ENCODE peak calls at places on chromosomes 2 and 18, in seven cellular contexts. Q is body of pancreas, J is NB4, Y is esophagus squamous epithelium, H is ovary, T is GM12865, A is foreskin fibroblast. N is an unnamed sample.

GRCh38 chr18:8823530-8823929 is 118.2 kb downstream of the MTCL1 start:
- DNase-seq in Q (no peak), J (no peak), Y (no peak), H (no peak), T (no peak), A (no peak), N (no peak)

GRCh38 chr2:202135111-202135874 is 62.2 kb downstream of the KIAA2012 start:
- DNase-seq in Q (peak), J (no peak), Y (no peak), H (peak), T (no peak), A (peak), N (no peak)

GRCh38 chr2:43399515-43400245 is 173.3 kb upstream of the ZFP36L2 start:
- DNase-seq in Q (no peak), J (no peak), Y (no peak), H (peak), T (no peak), A (peak), N (no peak)

GRCh38 chr2:46363535-46364170 is 66.4 kb downstream of the EPAS1 start:
- DNase-seq in Q (no peak), J (no peak), Y (no peak), H (no peak), T (peak), A (peak), N (no peak)

GRCh38 chr18:78492813-78493371 is 486.7 kb upstream of the SALL3 start:
- DNase-seq in Q (no peak), J (no peak), Y (no peak), H (no peak), T (no peak), A (no peak), N (no peak)

GRCh38 chr2:224160917-224161316 is 121.8 kb upstream of the SERPINE2 start:
- DNase-seq in Q (no peak), J (no peak), Y (no peak), H (peak), T (no peak), A (peak), N (no peak)

GRCh38 chr2:207143474-207144190 is 22.1 kb downstream of the KLF7 start:
- DNase-seq in Q (no peak), J (peak), Y (peak), H (peak), T (peak), A (peak), N (no peak)

GRCh38 chr18:34494359-34494696 is 215.8 kb upstream of the DTNA start:
- DNase-seq in Q (peak), J (no peak), Y (no peak), H (no peak), T (no peak), A (no peak), N (no peak)

GRCh38 chr2:22209545-22209944 is 1085.8 kb downstream of the TDRD15 start:
- DNase-seq in Q (no peak), J (no peak), Y (no peak), H (no peak), T (peak), A (no peak), N (no peak)

GRCh38 chr2:150126143-150126725 is 361.2 kb downstream of the RND3 start:
- DNase-seq in Q (no peak), J (no peak), Y (no peak), H (no peak), T (peak), A (no peak), N (no peak)

GRCh38 chr2:162126145-162126926 is 25.7 kb downstream of the GCG start:
- DNase-seq in Q (no peak), J (peak), Y (no peak), H (no peak), T (peak), A (no peak), N (peak)

GRCh38 chr18:63090334-63090733 is 229.2 kb downstream of the BCL2 start:
- DNase-seq in Q (no peak), J (no peak), Y (no peak), H (no peak), T (no peak), A (no peak), N (no peak)

GRCh38 chr18:55506074-55506473 is 81.9 kb downstream of the TCF4 start:
- DNase-seq in Q (no peak), J (no peak), Y (no peak), H (no peak), T (no peak), A (no peak), N (no peak)

GRCh38 chr18:79547413-79548076 is 132.1 kb upstream of the CTDP1 start:
- DNase-seq in Q (no peak), J (no peak), Y (no peak), H (no peak), T (no peak), A (no peak), N (no peak)

GRCh38 chr18:63271881-63272299 is 47.7 kb downstream of the BCL2 start:
- DNase-seq in Q (no peak), J (peak), Y (no peak), H (no peak), T (no peak), A (no peak), N (no peak)

GRCh38 chr18:69220529-69220928 is 180.2 kb upstream of the DOK6 start:
- DNase-seq in Q (no peak), J (no peak), Y (no peak), H (no peak), T (no peak), A (no peak), N (no peak)

GRCh38 chr2:241289597-241289996 is 25.9 kb downstream of the HDLBP start:
- DNase-seq in Q (no peak), J (no peak), Y (no peak), H (no peak), T (no peak), A (no peak), N (no peak)
- TF ChIP-seq CTCF in Q (no peak), J (peak), Y (no peak), H (no peak), T (no peak), A (no peak), N (no peak)

GRCh38 chr18:32891797-32892196 is 119.0 kb upstream of the KLHL14 start:
- DNase-seq in Q (no peak), J (no peak), Y (no peak), H (no peak), T (no peak), A (no peak), N (no peak)
- TF ChIP-seq CTCF in Q (no peak), J (no peak), Y (no peak), H (no peak), T (no peak), A (no peak), N (no peak)

GRCh38 chr2:120323214-120323613 is 22.7 kb upstream of the INHBB start:
- DNase-seq in Q (peak), J (peak), Y (no peak), H (peak), T (no peak), A (peak), N (no peak)
- TF ChIP-seq CTCF in Q (no peak), J (no peak), Y (no peak), H (no peak), T (no peak), A (no peak), N (no peak)

DNA sequence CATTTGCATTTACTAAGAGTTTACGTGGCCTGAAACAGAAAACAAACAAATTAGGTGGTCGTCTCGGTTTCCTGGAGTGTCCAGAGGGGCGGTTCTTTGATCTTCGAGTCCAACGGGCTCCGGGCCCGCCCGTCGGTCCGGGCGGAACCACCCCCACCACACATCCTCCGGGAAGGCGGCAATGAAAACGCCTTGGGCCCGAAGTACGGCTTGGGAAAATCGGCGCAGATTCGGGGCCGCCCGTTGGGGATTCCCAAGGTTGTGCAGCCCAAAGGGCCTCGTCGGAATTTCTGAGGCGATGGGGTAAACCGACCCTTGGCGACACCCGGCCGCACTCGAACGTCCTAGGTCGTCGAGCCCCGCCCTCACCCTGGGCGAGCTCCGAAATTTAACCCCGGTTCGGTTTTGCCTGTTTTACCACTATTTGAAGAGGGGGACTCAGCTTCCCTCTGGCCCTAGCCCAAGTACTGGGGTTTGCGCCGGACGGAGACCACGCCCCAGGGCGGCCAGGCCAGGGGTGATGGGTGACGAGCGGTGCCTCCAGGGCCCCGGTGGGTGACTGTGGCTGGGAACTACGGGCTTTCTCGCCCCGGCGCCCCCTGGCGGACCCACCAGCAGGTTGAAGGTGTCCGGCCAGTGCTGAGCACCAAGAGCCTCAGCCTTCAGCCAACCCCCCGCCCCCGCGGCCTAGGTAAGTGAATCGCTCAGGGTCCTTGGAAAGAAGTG is 1.9 kb upstream of the CFAP53 start:
- DNase-seq in Q (peak), J (no peak), Y (peak), H (peak), T (peak), A (peak), N (peak)
- TF ChIP-seq CTCF in Q (peak), J (peak), Y (peak), H (peak), T (peak), A (peak), N (peak)

GRCh38 chr2:232876071-232876977 is 6.3 kb downstream of the SNORC start:
- DNase-seq in Q (no peak), J (no peak), Y (no peak), H (no peak), T (peak), A (peak), N (peak)
- TF ChIP-seq CTCF in Q (no peak), J (no peak), Y (no peak), H (no peak), T (peak), A (no peak), N (peak)

GRCh38 chr2:219298759-219299371 is 10.3 kb downstream of the PTPRN start:
- DNase-seq in Q (peak), J (peak), Y (no peak), H (peak), T (peak), A (peak), N (peak)

GRCh38 chr2:219297766-219298456 is 11.3 kb downstream of the PTPRN start:
- DNase-seq in Q (no peak), J (no peak), Y (no peak), H (no peak), T (no peak), A (no peak), N (peak)

GRCh38 chr2:219300022-219300421 is 9.2 kb downstream of the PTPRN start:
- DNase-seq in Q (no peak), J (no peak), Y (no peak), H (no peak), T (no peak), A (no peak), N (peak)

GRCh38 chr2:219296631-219297391 is 12.4 kb downstream of the PTPRN start:
- DNase-seq in Q (no peak), J (no peak), Y (no peak), H (no peak), T (no peak), A (no peak), N (peak)

DNA sequence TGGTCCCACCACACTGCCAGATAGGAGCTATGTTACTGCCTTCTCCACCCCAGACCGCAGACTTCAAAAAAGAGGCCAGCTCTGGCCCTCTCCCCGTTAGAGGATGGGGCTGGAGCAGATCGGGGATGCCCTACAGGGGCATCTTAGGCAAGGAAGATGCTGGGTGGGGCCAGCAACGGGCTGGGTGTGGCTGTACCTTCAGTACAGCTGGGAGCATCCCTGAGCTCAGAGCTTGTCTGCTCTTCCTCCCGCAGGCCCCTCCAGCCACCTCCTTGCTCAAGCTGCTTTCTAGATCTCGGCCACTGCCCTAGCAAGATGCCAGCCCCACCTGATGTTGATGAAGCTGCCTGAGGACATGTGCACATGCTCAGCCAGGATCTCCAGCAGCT is 9.8 kb downstream of the PTPRN start:
- DNase-seq in Q (no peak), J (no peak), Y (no peak), H (no peak), T (no peak), A (no peak), N (peak)
- TF ChIP-seq CTCF in Q (no peak), J (no peak), Y (no peak), H (no peak), T (no peak), A (no peak), N (no peak)